ENCODE peak calls at places on chromosome 17, in ten cellular contexts. S is T follicular helper cell; Y is pancreas; G is stimulated activated naive CD8-positive, alpha-beta T cell treated with anti-CD3 and anti-CD28 coated beads, Interleukin-15, amount 100 ng/mL, for 72 hours; F is activated T-helper 9 cell treated with anti-CD3 and anti-CD28 coated beads, Interleukin-2, amount 50 U/mL, for 16 hours; Z is spleen; R is NCI-H345; V is SJCRH30; N is HuH-7.5; Q is NCI-H1417. U is an unnamed sample.

GRCh38 chr17:48335168-48335567 is 94.8 kb downstream of the SKAP1 start:
- DNase-seq in S (no peak), Y (no peak), G (no peak), F (no peak), Z (no peak), R (no peak), V (no peak), N (no peak), Q (no peak), U (no peak)

GRCh38 chr17:78257810-78258322 is 26.4 kb downstream of the TMEM235 start:
- DNase-seq in S (no peak), Y (no peak), G (no peak), F (no peak), Z (peak), R (no peak), V (peak), N (no peak), Q (peak), U (peak)

GRCh38 chr17:29241015-29241963 is 5.4 kb upstream of the CRYBA1 start:
- DNase-seq in S (no peak), Y (no peak), G (no peak), F (no peak), Z (no peak), R (peak), V (peak), N (peak), Q (no peak), U (no peak)

GRCh38 chr17:4506180-4506814 is 7.6 kb downstream of the SPNS2 start:
- DNase-seq in S (no peak), Y (peak), G (no peak), F (no peak), Z (no peak), R (no peak), V (no peak), N (no peak), Q (no peak), U (no peak)

GRCh38 chr17:7404737-7405412 is 978 bp upstream of the TMEM256 start:
- DNase-seq in S (peak), Y (peak), G (no peak), F (peak), Z (peak), R (peak), V (peak), N (peak), Q (peak), U (peak)

GRCh38 chr17:72135546-72136325 is 14.9 kb downstream of the SOX9 start:
- DNase-seq in S (no peak), Y (no peak), G (no peak), F (no peak), Z (no peak), R (no peak), V (peak), N (no peak), Q (no peak), U (no peak)

GRCh38 chr17:73198930-73199260 is 6.0 kb downstream of the COG1 start:
- DNase-seq in S (no peak), Y (no peak), G (no peak), F (no peak), Z (no peak), R (no peak), V (no peak), N (no peak), Q (no peak), U (no peak)

GRCh38 chr17:32496348-32497078 is 9.7 kb downstream of the CDK5R1 start:
- DNase-seq in S (no peak), Y (no peak), G (no peak), F (no peak), Z (no peak), R (no peak), V (no peak), N (no peak), Q (no peak), U (no peak)

GRCh38 chr17:58189436-58190146 is 2.9 kb upstream of the EPX start:
- DNase-seq in S (no peak), Y (no peak), G (no peak), F (no peak), Z (no peak), R (no peak), V (peak), N (no peak), Q (no peak), U (peak)

GRCh38 chr17:77471984-77472836 is 331.4 kb downstream of the SEC14L1 start:
- DNase-seq in S (no peak), Y (no peak), G (peak), F (no peak), Z (no peak), R (peak), V (peak), N (no peak), Q (peak), U (peak)

GRCh38 chr17:30600830-30601494 is 123.8 kb downstream of the GOSR1 start:
- DNase-seq in S (peak), Y (peak), G (peak), F (peak), Z (no peak), R (peak), V (peak), N (no peak), Q (peak), U (no peak)

GRCh38 chr17:50027639-50028206 is 28.2 kb upstream of the ITGA3 start:
- DNase-seq in S (no peak), Y (no peak), G (no peak), F (no peak), Z (no peak), R (no peak), V (peak), N (no peak), Q (no peak), U (peak)

GRCh38 chr17:75288784-75289121 is 480 bp downstream of the SLC25A19 start:
- DNase-seq in S (peak), Y (no peak), G (no peak), F (no peak), Z (no peak), R (peak), V (peak), N (peak), Q (peak), U (peak)

GRCh38 chr17:82414548-82415281 is 3.4 kb upstream of the HEXD start:
- DNase-seq in S (peak), Y (peak), G (peak), F (peak), Z (peak), R (peak), V (peak), N (peak), Q (peak), U (peak)

GRCh38 chr17:46925185-46925858 is 2.4 kb downstream of the GOSR2 start:
- DNase-seq in S (no peak), Y (no peak), G (no peak), F (no peak), Z (no peak), R (no peak), V (no peak), N (no peak), Q (no peak), U (no peak)

GRCh38 chr17:77681820-77682219 is 276.7 kb upstream of the TNRC6C start:
- DNase-seq in S (no peak), Y (no peak), G (no peak), F (no peak), Z (no peak), R (peak), V (no peak), N (no peak), Q (no peak), U (no peak)

GRCh38 chr17:37673386-37673785 is 30.1 kb upstream of the DDX52 start:
- DNase-seq in S (no peak), Y (no peak), G (no peak), F (no peak), Z (no peak), R (no peak), V (no peak), N (no peak), Q (no peak), U (no peak)

GRCh38 chr17:80615311-80615710 is 70.7 kb downstream of the RPTOR start:
- DNase-seq in S (no peak), Y (no peak), G (no peak), F (no peak), Z (no peak), R (no peak), V (no peak), N (no peak), Q (no peak), U (no peak)

GRCh38 chr17:82960419-82961271 is 118.8 kb upstream of the METRNL start:
- DNase-seq in S (no peak), Y (peak), G (no peak), F (no peak), Z (peak), R (no peak), V (peak), N (no peak), Q (no peak), U (no peak)

GRCh38 chr17:1918346-1919021 is 88.7 kb downstream of the RPA1 start:
- DNase-seq in S (no peak), Y (no peak), G (no peak), F (no peak), Z (no peak), R (no peak), V (no peak), N (no peak), Q (no peak), U (no peak)

GRCh38 chr17:69269174-69269998 is 40.8 kb upstream of the ABCA10 start:
- DNase-seq in S (no peak), Y (no peak), G (no peak), F (no peak), Z (no peak), R (no peak), V (no peak), N (no peak), Q (no peak), U (no peak)

GRCh38 chr17:70968302-70968701 is 799.0 kb downstream of the KCNJ2 start:
- DNase-seq in S (no peak), Y (no peak), G (no peak), F (no peak), Z (no peak), R (no peak), V (no peak), N (no peak), Q (no peak), U (no peak)

GRCh38 chr17:14301761-14302401 is 1.0 kb downstream of the HS3ST3B1 start:
- DNase-seq in S (peak), Y (no peak), G (peak), F (peak), Z (peak), R (no peak), V (peak), N (peak), Q (peak), U (peak)

GRCh38 chr17:45841098-45841497 is 3.6 kb upstream of the SPPL2C start:
- DNase-seq in S (no peak), Y (no peak), G (no peak), F (no peak), Z (no peak), R (no peak), V (no peak), N (no peak), Q (peak), U (no peak)

GRCh38 chr17:37671813-37672544 is 28.7 kb upstream of the DDX52 start:
- DNase-seq in S (no peak), Y (no peak), G (no peak), F (no peak), Z (no peak), R (peak), V (no peak), N (no peak), Q (no peak), U (no peak)

GRCh38 chr17:68379692-68380677 is 77.3 kb downstream of the WIPI1 start:
- DNase-seq in S (no peak), Y (no peak), G (no peak), F (no peak), Z (no peak), R (no peak), V (no peak), N (no peak), Q (no peak), U (no peak)